ENCODE peak calls at places on chromosomes 5 and 9, in four cellular contexts. Y is stimulated activated CD4-positive, alpha-beta T cell treated with anti-CD3 and anti-CD28 coated beads, Interleukin-12 subunit alpha, Interleukin-12 subunit beta, amount 100 ng/mL, for 4 hours; F is CD8-positive, alpha-beta T cell; G is fibroblast of the aortic adventitia. E is an unnamed sample.
A peak's percentile ranks its signal among the peaks of the same experiment; 100 is the strongest.

GRCh38 chr5:158813275-158813674 is 286.4 kb downstream of the EBF1 start:
- DNase-seq in Y (no peak), F (no peak), G (no peak), E (no peak)

GRCh38 chr5:140964356-140964755 is 1.9 kb upstream of the PCDHAC2 start:
- DNase-seq in Y (no peak), F (no peak), G (no peak), E (no peak)

GRCh38 chr9:97705354-97705950 is 8.3 kb upstream of the XPA start:
- DNase-seq in Y (no peak), F (no peak), G (peak; percentile 52), E (no peak)

GRCh38 chr5:149628221-149628620 is 46.9 kb downstream of the ARHGEF37 start:
- DNase-seq in Y (no peak), F (no peak), G (no peak), E (no peak)

GRCh38 chr9:121560921-121561320 is 61.3 kb upstream of the GGTA1 start:
- DNase-seq in Y (no peak), F (no peak), G (no peak), E (no peak)

GRCh38 chr9:131013015-131013755 is 4.2 kb downstream of the LAMC3 start:
- DNase-seq in Y (no peak), F (no peak), G (no peak), E (no peak)

GRCh38 chr5:14676320-14676719 is 11.8 kb downstream of the OTULIN start:
- DNase-seq in Y (no peak), F (no peak), G (peak; percentile 56), E (no peak)

GRCh38 chr5:139696894-139697658 is 48.9 kb downstream of the CXXC5 start:
- DNase-seq in Y (peak; percentile 19), F (peak; percentile 14), G (peak; percentile 84), E (no peak)

GRCh38 chr9:91275641-91276040 is 86.1 kb downstream of the AUH start:
- DNase-seq in Y (no peak), F (no peak), G (no peak), E (no peak)

GRCh38 chr9:124934290-124934689 is 6.6 kb downstream of the GOLGA1 start:
- DNase-seq in Y (no peak), F (no peak), G (peak; percentile 25), E (no peak)

GRCh38 chr5:179765400-179765799 is 28.4 kb upstream of the LTC4S start:
- DNase-seq in Y (no peak), F (no peak), G (peak; percentile 93), E (no peak)

GRCh38 chr5:52840286-52841050 is 52.8 kb downstream of the ITGA1 start:
- DNase-seq in Y (no peak), F (no peak), G (no peak), E (no peak)

GRCh38 chr5:27125856-27126255 is 87.5 kb upstream of the CDH9 start:
- DNase-seq in Y (no peak), F (no peak), G (no peak), E (no peak)

GRCh38 chr9:133714606-133715294 is 23.4 kb downstream of the SARDH start:
- DNase-seq in Y (no peak), F (no peak), G (no peak), E (no peak)

GRCh38 chr5:98415663-98416062 is 357.8 kb upstream of the RGMB start:
- DNase-seq in Y (no peak), F (no peak), G (no peak), E (no peak)

GRCh38 chr5:53601570-53601969 is 41.1 kb downstream of the NDUFS4 start:
- DNase-seq in Y (no peak), F (no peak), G (peak; percentile 42), E (no peak)

GRCh38 chr5:82374637-82375036 is 96.5 kb upstream of the RPS23 start:
- DNase-seq in Y (no peak), F (no peak), G (no peak), E (no peak)

GRCh38 chr5:115460476-115460875 is 84.1 kb downstream of the FEM1C start:
- DNase-seq in Y (no peak), F (no peak), G (peak; percentile 86), E (no peak)

GRCh38 chr5:148162038-148162437 is 6.3 kb upstream of the SPINK14 start:
- DNase-seq in Y (no peak), F (no peak), G (no peak), E (no peak)

GRCh38 chr9:27654629-27655285 is 81.5 kb upstream of the C9orf72 start:
- DNase-seq in Y (no peak), F (no peak), G (no peak), E (no peak)

GRCh38 chr5:180990086-180990888 is 1.6 kb downstream of the BTNL3 start:
- DNase-seq in Y (no peak), F (no peak), G (no peak), E (no peak)

GRCh38 chr9:133706651-133707050 is 31.5 kb downstream of the SARDH start:
- DNase-seq in Y (no peak), F (no peak), G (no peak), E (no peak)

GRCh38 chr5:43294226-43294625 is 19.0 kb downstream of the HMGCS1 start:
- DNase-seq in Y (no peak), F (no peak), G (peak; percentile 38), E (no peak)

GRCh38 chr5:129021744-129022143 is 56.5 kb downstream of the SLC27A6 start:
- DNase-seq in Y (no peak), F (no peak), G (no peak), E (no peak)

GRCh38 chr9:130117816-130118632 is 54.2 kb upstream of the NCS1 start:
- DNase-seq in Y (no peak), F (no peak), G (peak; percentile 66), E (no peak)

GRCh38 chr9:36207546-36208012 is 16.9 kb downstream of the CLTA start:
- DNase-seq in Y (no peak), F (no peak), G (peak; percentile 44), E (no peak)

GRCh38 chr5:169650701-169651331 is 13.7 kb downstream of the DOCK2 start:
- DNase-seq in Y (no peak), F (no peak), G (peak; percentile 87), E (no peak)

GRCh38 chr5:150503977-150504620 is 3.8 kb upstream of the NDST1 start:
- DNase-seq in Y (no peak), F (no peak), G (peak; percentile 63), E (no peak)

GRCh38 chr9:93585695-93586094 is 9.3 kb downstream of the PHF2 start:
- DNase-seq in Y (no peak), F (no peak), G (no peak), E (no peak)

GRCh38 chr5:10576790-10577189 is 12.9 kb downstream of the ANKRD33B start:
- DNase-seq in Y (no peak), F (no peak), G (no peak), E (no peak)

GRCh38 chr5:116944171-116944570 is 369.5 kb upstream of the SEMA6A start:
- DNase-seq in Y (no peak), F (no peak), G (no peak), E (no peak)

GRCh38 chr5:171647900-171648253 is 137.7 kb upstream of the SMIM23 start:
- DNase-seq in Y (no peak), F (no peak), G (no peak), E (no peak)

GRCh38 chr9:2261421-2262103 is 246.4 kb downstream of the SMARCA2 start:
- DNase-seq in Y (no peak), F (no peak), G (no peak), E (no peak)

GRCh38 chr9:93149361-93149760 is 15.3 kb upstream of the NINJ1 start:
- DNase-seq in Y (no peak), F (no peak), G (no peak), E (no peak)

GRCh38 chr9:100221538-100221937 is 122.5 kb downstream of the INVS start:
- DNase-seq in Y (no peak), F (no peak), G (no peak), E (no peak)

GRCh38 chr9:33993104-33993503 is 55.6 kb downstream of the UBAP2 start:
- DNase-seq in Y (no peak), F (no peak), G (no peak), E (no peak)

GRCh38 chr9:138053996-138054752 is 176.6 kb downstream of the CACNA1B start:
- DNase-seq in Y (no peak), F (no peak), G (no peak), E (no peak)

GRCh38 chr9:127767909-127768331 is 10.5 kb downstream of the SH2D3C start:
- DNase-seq in Y (no peak), F (no peak), G (no peak), E (no peak)